ENCODE peak calls at places on chromosomes 5 and 9, in four cellular contexts. W is brain microvascular endothelial cell, X is Panc1, G is mammary epithelial cell. K is an unnamed sample.
A peak's percentile ranks its signal among the peaks of the same experiment; 100 is the strongest.

GRCh38 chr5:134549714-134550113 is 24.2 kb downstream of the JADE2 start:
- DNase-seq in W (peak; percentile 46), X (no peak), G (peak; percentile 27), K (peak; percentile 93)

GRCh38 chr5:45796959-45797553 is 100.9 kb upstream of the HCN1 start:
- DNase-seq in W (no peak), X (no peak), G (no peak), K (no peak)

GRCh38 chr9:37719526-37719925 is 34.1 kb upstream of the TRMT10B start:
- DNase-seq in W (no peak), X (no peak), G (no peak), K (no peak)

GRCh38 chr5:135426102-135427082 is 20.8 kb downstream of the DCANP1 start:
- DNase-seq in W (peak; percentile 49), X (peak; percentile 42), G (peak; percentile 49), K (peak; percentile 67)

GRCh38 chr9:98491231-98491651 is 217.5 kb downstream of the GABBR2 start:
- DNase-seq in W (no peak), X (no peak), G (no peak), K (no peak)

GRCh38 chr5:107338341-107338740 is 332.4 kb downstream of the EFNA5 start:
- DNase-seq in W (no peak), X (no peak), G (peak; percentile 61), K (peak; percentile 17)

GRCh38 chr5:31854625-31855526 is 215.9 kb downstream of the PDZD2 start:
- DNase-seq in W (no peak), X (no peak), G (peak; percentile 33), K (peak; percentile 24)

GRCh38 chr9:34988218-34989055 is 1.1 kb upstream of the DNAJB5 start:
- DNase-seq in W (no peak), X (no peak), G (no peak), K (no peak)

GRCh38 chr5:60633336-60633735 is 66.6 kb downstream of the DEPDC1B start:
- DNase-seq in W (peak; percentile 79), X (no peak), G (peak; percentile 67), K (peak; percentile 61)

GRCh38 chr9:105198763-105199339 is 45.6 kb upstream of the SLC44A1 start:
- DNase-seq in W (no peak), X (no peak), G (no peak), K (no peak)

GRCh38 chr5:157286761-157287211 is 20.9 kb downstream of the CYFIP2 start:
- DNase-seq in W (no peak), X (no peak), G (no peak), K (peak; percentile 38)

GRCh38 chr9:13295556-13295955 is 16.1 kb upstream of the MPDZ start:
- DNase-seq in W (no peak), X (no peak), G (peak; percentile 11), K (no peak)

GRCh38 chr5:15791859-15792258 is 291.9 kb downstream of the FBXL7 start:
- DNase-seq in W (peak; percentile 22), X (no peak), G (no peak), K (peak; percentile 43)

GRCh38 chr9:1117439-1117838 is 67.3 kb downstream of the DMRT2 start:
- DNase-seq in W (no peak), X (no peak), G (no peak), K (no peak)

GRCh38 chr9:99400184-99400731 is 178.2 kb downstream of the SEC61B start:
- DNase-seq in W (peak; percentile 53), X (no peak), G (no peak), K (peak; percentile 21)

GRCh38 chr9:136199391-136200288 is 5.3 kb downstream of the LHX3 start:
- DNase-seq in W (no peak), X (no peak), G (no peak), K (no peak)
- H3K4me3 ChIP-seq in W (no peak overlapping the region), X (no peak overlapping the region), G (no peak overlapping the region), K (no peak overlapping the region)

GRCh38 chr5:56327810-56328209 is 94.7 kb upstream of the ANKRD55 start:
- DNase-seq in W (no peak), X (no peak), G (no peak), K (no peak)
- H3K4me3 ChIP-seq in W (no peak overlapping the region), X (no peak overlapping the region), G (no peak overlapping the region), K (no peak overlapping the region)

GRCh38 chr9:124009835-124010226 is 1.7 kb upstream of the LHX2 start:
- DNase-seq in W (no peak), X (no peak), G (no peak), K (no peak)

GRCh38 chr9:124010303-124010664 is 1.3 kb upstream of the LHX2 start:
- DNase-seq in W (no peak), X (no peak), G (no peak), K (no peak)

GRCh38 chr9:124007468-124008306 is 3.9 kb upstream of the LHX2 start:
- DNase-seq in W (no peak), X (no peak), G (no peak), K (no peak)

GRCh38 chr9:124008307-124008854 is 3.2 kb upstream of the LHX2 start:
- DNase-seq in W (no peak), X (no peak), G (no peak), K (no peak)

DNA sequence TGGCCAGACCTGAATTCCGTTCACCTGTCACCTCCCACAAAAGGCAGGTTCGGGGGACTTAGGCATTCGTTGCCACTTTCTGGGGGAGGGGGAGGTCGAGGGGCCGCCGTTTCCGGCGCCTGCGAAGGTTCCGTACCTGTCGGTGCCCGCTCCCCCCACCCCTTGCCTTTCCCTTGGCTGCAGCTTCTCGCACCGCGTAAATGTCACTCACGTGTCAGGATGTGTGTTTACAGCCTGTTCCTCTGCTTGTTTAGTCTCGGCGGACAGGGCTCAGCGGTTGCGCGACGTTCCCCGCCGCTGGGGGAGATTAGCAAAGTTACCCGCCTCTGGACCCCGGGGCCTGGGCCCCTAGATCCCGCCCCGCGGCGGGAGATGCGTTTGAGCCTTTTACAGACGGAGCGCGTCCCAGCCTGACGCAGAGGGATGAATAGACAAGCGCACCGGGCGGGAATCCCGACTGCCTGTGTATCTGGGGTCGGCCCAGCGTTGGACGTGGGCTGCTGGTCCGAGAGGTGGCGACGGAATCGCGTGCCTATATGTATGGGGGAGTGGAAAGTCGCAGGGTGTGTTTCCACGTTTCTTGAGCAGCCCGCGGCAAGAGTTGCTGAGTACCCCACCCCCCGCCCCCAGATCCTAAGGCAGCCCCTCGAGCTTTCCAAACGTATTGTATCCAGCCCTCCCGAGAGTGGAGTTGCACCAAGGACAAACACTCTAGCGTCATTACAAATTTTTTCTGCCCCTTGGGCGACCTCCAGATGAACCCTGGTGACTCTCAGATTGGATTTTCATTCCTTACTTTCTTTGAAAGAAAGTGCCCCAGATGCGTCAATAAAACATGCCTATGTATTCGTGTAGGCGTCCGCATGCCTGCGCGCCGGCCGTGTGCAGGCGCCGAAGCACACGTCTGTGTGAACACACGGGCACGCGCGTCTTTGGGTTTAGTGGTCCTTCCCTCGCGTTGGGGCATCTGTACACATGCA is 2.4 kb upstream of the LHX2 start:
- DNase-seq in W (no peak), X (no peak), G (no peak), K (no peak)
- H3K4me3 ChIP-seq in W (no peak overlapping the region), X (peak overlapping the region; percentile 33), G (no peak overlapping the region), K (no peak overlapping the region)

GRCh38 chr5:42005561-42006153 is 80.6 kb downstream of the FBXO4 start:
- DNase-seq in W (no peak), X (peak; percentile 17), G (peak; percentile 8), K (peak; percentile 42)
- H3K4me3 ChIP-seq in W (no peak overlapping the region), X (no peak overlapping the region), G (no peak overlapping the region), K (no peak overlapping the region)

DNA sequence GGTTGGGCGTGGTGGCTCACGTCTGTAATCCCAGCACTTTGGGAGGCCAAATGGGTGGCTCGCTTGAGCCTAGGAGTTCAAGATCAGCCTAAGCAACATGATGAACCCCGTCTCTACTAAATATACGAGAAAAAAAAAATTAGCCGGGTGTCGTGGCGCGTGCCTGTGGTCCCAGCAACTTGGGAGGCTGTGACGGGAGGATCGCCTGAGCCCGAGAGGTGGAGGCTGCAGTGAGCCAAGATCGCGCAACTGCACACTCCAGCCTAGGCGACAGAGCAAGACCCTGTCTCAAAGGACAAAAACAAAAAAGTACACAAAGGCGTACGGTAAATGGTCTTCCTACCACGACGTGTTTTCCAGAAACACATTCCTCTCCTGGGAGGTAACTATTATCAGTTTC is 538 bp upstream of the BDP1 start:
- DNase-seq in W (no peak), X (no peak), G (no peak), K (no peak)
- H3K4me3 ChIP-seq in W (peak overlapping the region; percentile 95), X (peak overlapping the region; percentile 92), G (peak overlapping the region; percentile 83), K (peak overlapping the region; percentile 98)

GRCh38 chr5:8333445-8333844 is 464.5 kb downstream of the MTRR start:
- DNase-seq in W (no peak), X (no peak), G (no peak), K (no peak)
- H3K4me3 ChIP-seq in W (no peak overlapping the region), X (no peak overlapping the region), G (no peak overlapping the region), K (no peak overlapping the region)

GRCh38 chr9:27541740-27542139 is 12.1 kb upstream of the MOB3B start:
- DNase-seq in W (no peak), X (no peak), G (no peak), K (no peak)
- H3K4me3 ChIP-seq in W (no peak overlapping the region), X (no peak overlapping the region), G (no peak overlapping the region), K (no peak overlapping the region)

DNA sequence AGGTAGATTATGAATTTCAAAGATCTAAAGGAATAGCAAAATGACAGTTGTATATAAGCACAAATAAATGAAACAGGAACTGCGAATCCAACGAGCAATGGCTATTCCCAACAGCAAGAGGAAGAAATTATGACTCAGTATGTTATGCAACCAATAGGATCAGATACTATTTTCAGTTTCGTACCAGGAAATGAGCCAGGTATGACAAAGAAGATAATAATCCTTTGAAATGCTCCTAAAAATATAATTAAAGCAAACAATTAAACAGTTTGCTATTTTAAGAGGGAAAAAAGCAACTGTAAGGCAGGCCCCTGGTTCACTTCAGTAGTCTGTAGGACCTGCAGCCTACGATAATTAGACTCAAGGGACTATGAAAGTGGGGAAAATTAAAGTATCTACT is 58.9 kb downstream of the AUH start:
- DNase-seq in W (peak; percentile 43), X (peak; percentile 30), G (peak; percentile 80), K (peak; percentile 68)
- H3K4me3 ChIP-seq in W (no peak overlapping the region), X (no peak overlapping the region), G (no peak overlapping the region), K (no peak overlapping the region)

GRCh38 chr5:139903450-139903804 is 107.8 kb downstream of the PSD2 start:
- DNase-seq in W (no peak), X (no peak), G (no peak), K (no peak)
- H3K4me3 ChIP-seq in W (no peak overlapping the region), X (no peak overlapping the region), G (no peak overlapping the region), K (no peak overlapping the region)

K was measured in cardiac fibroblast.